ENCODE peak calls at places on chromosomes 12 and 14, in nine cellular contexts. G is NT2/D1, N is fibroblast of lung, R is esophagus muscularis mucosa, A is HL-60, P is dorsolateral prefrontal cortex, H is cardiac fibroblast, J is COR-L47, U is SJSA1. O is an unnamed sample.
A peak's percentile ranks its signal among the peaks of the same experiment; 100 is the strongest.

GRCh38 chr12:12405882-12406281 is 49.0 kb downstream of the BORCS5 start:
- DNase-seq in N (peak; percentile 12), J (no peak), A (no peak), R (no peak), U (no peak), H (no peak), P (peak; percentile 49), G (no peak), O (no peak)

GRCh38 chr14:61382842-61383241 is 61.5 kb downstream of the PRKCH start:
- DNase-seq in A (no peak), J (no peak), N (no peak), P (no peak), G (no peak), U (no peak), H (no peak), R (no peak), O (no peak)

GRCh38 chr12:43737646-43738045 is 20.9 kb downstream of the PUS7L start:
- DNase-seq in R (no peak), G (no peak), A (no peak), H (peak; percentile 77), U (no peak), N (peak; percentile 82), J (no peak), P (no peak), O (peak; percentile 83)

GRCh38 chr12:193282-193681 is 20.7 kb downstream of the SLC6A12 start:
- DNase-seq in P (peak; percentile 53), H (no peak), R (no peak), N (no peak), G (no peak), U (no peak), A (no peak), J (no peak), O (no peak)

GRCh38 chr12:1006255-1006654 is 15.2 kb downstream of the ERC1 start:
- DNase-seq in U (no peak), H (no peak), R (no peak), J (no peak), A (no peak), P (no peak), G (no peak), N (no peak), O (no peak)

GRCh38 chr14:54683882-54684794 is 117.2 kb downstream of the SAMD4A start:
- DNase-seq in G (no peak), J (no peak), R (no peak), U (no peak), P (no peak), A (no peak), N (peak; percentile 85), H (peak; percentile 90), O (peak; percentile 82)

GRCh38 chr12:93223440-93224426 is 154.0 kb upstream of the NUDT4 start:
- DNase-seq in N (no peak), H (peak; percentile 71), A (no peak), J (no peak), U (no peak), G (no peak), R (peak; percentile 77), P (no peak), O (no peak)

GRCh38 chr14:91373591-91374245 is 43.9 kb downstream of the CCDC88C start:
- DNase-seq in H (no peak), J (no peak), A (no peak), G (no peak), R (no peak), N (no peak), U (no peak), P (no peak), O (peak; percentile 87)

GRCh38 chr12:30945443-30946164 is 19.1 kb downstream of the TSPAN11 start:
- DNase-seq in N (no peak), U (no peak), J (no peak), R (no peak), A (no peak), G (no peak), P (no peak), H (no peak), O (no peak)

GRCh38 chr12:80183939-80184338 is 84.6 kb downstream of the OTOGL start:
- DNase-seq in P (no peak), N (no peak), G (no peak), J (no peak), U (no peak), R (no peak), H (peak; percentile 33), A (no peak), O (no peak)

GRCh38 chr12:10392394-10392930 is 2.6 kb upstream of the KLRK1 start:
- DNase-seq in R (peak; percentile 93), J (no peak), H (peak; percentile 97), P (no peak), N (peak; percentile 91), A (peak; percentile 87), U (no peak), G (no peak), O (peak; percentile 50)

GRCh38 chr12:116164976-116165425 is 112.5 kb downstream of the MED13L start:
- DNase-seq in H (peak; percentile 67), G (no peak), N (peak; percentile 78), P (no peak), A (no peak), J (no peak), U (no peak), R (no peak), O (no peak)

GRCh38 chr14:104924421-104925213 is at the start of gene PLD4:
- DNase-seq in N (no peak), J (no peak), R (no peak), P (no peak), U (no peak), H (no peak), G (no peak), A (peak; percentile 79), O (peak; percentile 70)

GRCh38 chr14:97625512-97625911 is 828.3 kb downstream of the VRK1 start:
- DNase-seq in A (no peak), H (no peak), N (no peak), R (no peak), G (no peak), J (no peak), U (no peak), P (no peak), O (no peak)

O was measured in osteoblast.